ENCODE peak calls at places on chromosomes 5 and 9, in eight cellular contexts. V, F, M, H, U, B, T and O are unnamed samples.

GRCh38 chr9:111959468-111959941 is 62.9 kb downstream of the UGCG start:
- DNase-seq in B (peak; percentile 19), V (peak; percentile 75), T (peak; percentile 92), U (peak; percentile 68), H (peak; percentile 79), F (peak; percentile 62), M (no peak), O (no peak)

GRCh38 chr9:13728917-13729811 is 449.7 kb upstream of the MPDZ start:
- DNase-seq in B (no peak), T (peak; percentile 78), H (no peak), M (no peak), U (no peak), V (no peak), F (no peak), O (no peak)

GRCh38 chr5:110386782-110387181 is 339.7 kb downstream of the TMEM232 start:
- DNase-seq in V (no peak), U (no peak), M (no peak), T (peak; percentile 92), B (no peak), H (no peak), F (no peak), O (no peak)

GRCh38 chr9:36470891-36471290 is 70.8 kb upstream of the RNF38 start:
- DNase-seq in H (no peak), B (no peak), V (no peak), M (no peak), F (peak; percentile 72), T (peak; percentile 49), U (peak; percentile 80), O (peak; percentile 40)

GRCh38 chr5:175572922-175573321 is 84.9 kb upstream of the HRH2 start:
- DNase-seq in V (no peak), H (no peak), B (no peak), U (no peak), F (peak; percentile 25), M (no peak), T (peak; percentile 81), O (no peak)

GRCh38 chr9:134165357-134166315 is 1.3 kb upstream of the RNU6ATAC start:
- DNase-seq in T (peak; percentile 30), F (peak; percentile 51), V (no peak), H (no peak), B (peak; percentile 15), U (peak; percentile 75), M (peak; percentile 40), O (peak; percentile 46)

GRCh38 chr5:123084730-123085605 is 4.1 kb upstream of the PRDM6 start:
- DNase-seq in B (no peak), H (no peak), V (no peak), T (no peak), U (no peak), F (no peak), M (no peak), O (no peak)

GRCh38 chr5:9820696-9821449 is 190.7 kb upstream of the TAS2R1 start:
- DNase-seq in M (no peak), V (no peak), B (no peak), H (no peak), T (no peak), U (no peak), F (no peak), O (no peak)

GRCh38 chr9:127545196-127546124 is 66.6 kb upstream of the STXBP1 start:
- DNase-seq in H (no peak), M (peak; percentile 42), U (peak; percentile 89), F (peak; percentile 79), T (peak; percentile 88), V (peak; percentile 94), B (no peak), O (no peak)

GRCh38 chr5:7897014-7897600 is 28.2 kb downstream of the MTRR start:
- DNase-seq in F (no peak), U (no peak), T (peak; percentile 60), B (no peak), M (peak; percentile 42), V (peak; percentile 44), H (no peak), O (no peak)

GRCh38 chr9:27638716-27639115 is 65.4 kb upstream of the C9orf72 start:
- DNase-seq in T (no peak), M (no peak), F (no peak), H (no peak), B (no peak), V (no peak), U (no peak), O (no peak)

GRCh38 chr9:118882674-118883073 is 486.6 kb downstream of the BRINP1 start:
- DNase-seq in B (no peak), H (no peak), U (no peak), F (no peak), T (peak; percentile 86), V (no peak), M (no peak), O (no peak)

GRCh38 chr5:36240779-36241635 is 718 bp downstream of the NADK2 start:
- DNase-seq in H (no peak), T (peak; percentile 70), F (peak; percentile 69), V (peak; percentile 41), M (peak; percentile 82), U (peak; percentile 80), B (no peak), O (peak; percentile 59)

GRCh38 chr5:80961376-80962281 is 1.5 kb downstream of the RASGRF2 start:
- DNase-seq in F (peak; percentile 52), T (peak; percentile 50), V (no peak), U (no peak), B (no peak), H (no peak), M (peak; percentile 48), O (no peak)
- H3K4me3 ChIP-seq in F (no peak overlapping the region), T (peak overlapping the region; percentile 75), V (peak overlapping the region; percentile 54), U (peak overlapping the region; percentile 56), B (no peak overlapping the region), H (peak overlapping the region; percentile 43), M (peak overlapping the region; percentile 52), O (peak overlapping the region; percentile 45)

GRCh38 chr9:5767968-5768932 is 64.7 kb downstream of the ERMP1 start:
- DNase-seq in F (no peak), U (no peak), B (no peak), V (no peak), M (no peak), T (no peak), H (no peak), O (no peak)

GRCh38 chr9:5778799-5779198 is 54.1 kb downstream of the ERMP1 start:
- DNase-seq in F (no peak), U (no peak), T (no peak), M (no peak), V (no peak), B (no peak), H (no peak), O (no peak)

GRCh38 chr9:5773324-5773999 is 59.5 kb downstream of the ERMP1 start:
- DNase-seq in U (no peak), H (no peak), M (peak; percentile 19), F (no peak), B (no peak), T (peak; percentile 51), V (no peak), O (no peak)
- TF ChIP-seq CTCF in U (no peak), H (peak; percentile 11), M (peak; percentile 34), F (no peak), B (peak; percentile 26), T (no peak), V (peak; percentile 12), O (no peak)

GRCh38 chr5:40401965-40402364 is 277.8 kb upstream of the PTGER4 start:
- DNase-seq in T (peak; percentile 15), B (no peak), H (no peak), M (no peak), U (no peak), F (no peak), V (no peak), O (no peak)

GRCh38 chr5:40405985-40406384 is 273.7 kb upstream of the PTGER4 start:
- DNase-seq in M (no peak), T (no peak), V (no peak), B (no peak), U (no peak), F (no peak), H (no peak), O (no peak)

GRCh38 chr5:40405230-40405629 is 274.5 kb upstream of the PTGER4 start:
- DNase-seq in U (no peak), F (no peak), M (no peak), V (no peak), H (no peak), T (no peak), B (no peak), O (no peak)

GRCh38 chr5:40406426-40407211 is 273.1 kb upstream of the PTGER4 start:
- DNase-seq in M (no peak), V (no peak), T (no peak), U (no peak), H (no peak), B (no peak), F (peak; percentile 37), O (no peak)

GRCh38 chr5:40404613-40405012 is 275.1 kb upstream of the PTGER4 start:
- DNase-seq in F (no peak), T (no peak), U (no peak), H (no peak), V (no peak), B (no peak), M (no peak), O (no peak)
- H3K4me1 ChIP-seq in F (peaks cover 5% of the 10 kb centered on the region), T (no peaks in the 10 kb centered on the region), U (peaks cover 31% of the 10 kb centered on the region), H (no peaks in the 10 kb centered on the region), V (peaks cover 22% of the 10 kb centered on the region), B (no peaks in the 10 kb centered on the region), M (no peaks in the 10 kb centered on the region), O (no peaks in the 10 kb centered on the region)

GRCh38 chr5:150413176-150413901 is 629 bp upstream of the CD74 start:
- DNase-seq in H (no peak), M (no peak), U (peak; percentile 50), V (no peak), T (no peak), F (no peak), B (no peak), O (no peak)

GRCh38 chr5:150409638-150410523 is 2.8 kb downstream of the CD74 start:
- DNase-seq in B (peak; percentile 81), V (peak; percentile 99), H (peak; percentile 77), T (peak; percentile 86), F (peak; percentile 89), M (peak; percentile 90), U (peak; percentile 84), O (peak; percentile 85)

GRCh38 chr5:150410524-150411244 is 2.0 kb downstream of the CD74 start:
- DNase-seq in F (peak; percentile 82), H (peak; percentile 41), U (no peak), T (peak; percentile 65), B (peak; percentile 49), V (peak; percentile 76), M (peak; percentile 87), O (peak; percentile 86)

GRCh38 chr5:150412319-150413175 is at the start of gene CD74:
- DNase-seq in H (no peak), B (no peak), F (peak; percentile 92), M (peak; percentile 67), U (peak; percentile 95), V (no peak), T (peak; percentile 27), O (peak; percentile 88)

DNA sequence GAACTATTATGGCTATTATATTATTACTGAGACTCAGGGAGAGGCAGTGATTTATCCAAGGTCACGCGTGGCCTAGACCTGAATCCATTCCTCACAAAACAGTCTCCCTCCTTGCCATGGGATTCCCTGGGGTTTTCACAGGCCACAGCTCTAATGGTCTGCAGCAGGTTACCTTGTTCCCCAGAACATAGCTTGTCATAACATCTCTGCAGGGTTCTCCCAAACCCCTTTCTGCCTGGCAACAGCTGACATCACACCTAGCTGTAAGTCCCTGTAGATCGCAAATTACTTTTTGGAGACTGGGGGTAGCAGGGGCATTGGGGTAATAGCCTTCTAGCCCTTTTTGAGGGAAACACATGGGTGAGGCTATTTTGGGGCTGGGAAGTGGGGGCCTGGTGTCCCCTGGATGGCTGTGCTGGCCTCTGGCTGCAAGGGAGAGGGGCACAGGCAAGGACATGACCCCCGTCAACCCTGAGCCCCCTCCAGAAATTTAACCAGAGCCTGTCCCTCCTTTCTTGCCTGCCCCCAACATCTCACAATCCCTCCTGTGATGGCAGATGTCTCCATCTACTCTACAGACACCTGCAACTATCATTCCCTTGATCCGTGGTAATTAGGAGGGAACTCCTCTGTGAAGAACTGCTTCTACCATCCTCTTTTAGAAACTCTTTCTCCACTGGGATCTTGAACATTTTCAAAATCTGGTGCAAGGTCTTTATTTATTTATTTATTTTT is 1.3 kb downstream of the CD74 start:
- DNase-seq in F (peak; percentile 71), V (no peak), M (peak; percentile 21), U (peak; percentile 81), H (no peak), T (no peak), B (no peak), O (peak; percentile 59)
- H3K4me3 ChIP-seq in F (no peak overlapping the region), V (no peak overlapping the region), M (no peak overlapping the region), U (peak overlapping the region; percentile 75), H (no peak overlapping the region), T (no peak overlapping the region), B (no peak overlapping the region), O (peak overlapping the region; percentile 29)